ENCODE peak calls at places on chromosomes 6 and 20, in nine cellular contexts. D is PC-3; Y is lower lobe of right lung; Z is nephron progenitor cell; U is astrocyte of the spinal cord; B is epithelial cell of esophagus; M is fibroblast of lung; H is GM12865; L is activated CD8-positive, alpha-beta T cell treated with anti-CD3 and anti-CD28 coated beads for 36 hours. Q is an unnamed sample.

GRCh38 chr20:18431206-18431605 is 35.6 kb downstream of the DZANK1 start:
- DNase-seq in L (no peak), H (no peak), B (no peak), Y (no peak), Z (no peak), D (no peak), M (no peak), U (no peak), Q (no peak)

GRCh38 chr6:155418017-155418749 is 37.5 kb downstream of the NOX3 start:
- DNase-seq in M (peak), D (no peak), B (peak), H (peak), Z (no peak), L (peak), Y (no peak), U (peak), Q (no peak)

GRCh38 chr6:125511809-125512341 is 210.1 kb upstream of the HDDC2 start:
- DNase-seq in L (no peak), Z (no peak), D (peak), H (no peak), Y (no peak), M (peak), U (peak), B (peak), Q (no peak)

GRCh38 chr20:37816003-37816402 is 86.9 kb upstream of the VSTM2L start:
- DNase-seq in M (no peak), D (no peak), H (no peak), B (no peak), L (no peak), U (no peak), Z (no peak), Y (no peak), Q (no peak)

GRCh38 chr6:152146385-152146784 is 338.9 kb downstream of the ESR1 start:
- DNase-seq in M (peak), Z (no peak), U (peak), B (no peak), L (no peak), Y (no peak), H (no peak), D (no peak), Q (no peak)

GRCh38 chr6:127684501-127684900 is 107.5 kb downstream of the C6orf58 start:
- DNase-seq in L (no peak), B (no peak), Y (no peak), M (no peak), H (no peak), D (no peak), U (no peak), Z (no peak), Q (no peak)

GRCh38 chr6:23441813-23442212 is 684.2 kb upstream of the NRSN1 start:
- DNase-seq in L (no peak), U (no peak), D (no peak), M (no peak), Y (no peak), Z (no peak), H (no peak), B (no peak), Q (no peak)

GRCh38 chr20:48933017-48933766 is 11.7 kb downstream of the ARFGEF2 start:
- DNase-seq in U (no peak), Y (peak), D (no peak), B (no peak), L (no peak), H (no peak), Z (no peak), M (no peak), Q (no peak)

GRCh38 chr6:168999392-168999791 is 254.3 kb downstream of the THBS2 start:
- DNase-seq in Y (no peak), Z (no peak), L (no peak), U (no peak), D (peak), B (no peak), M (no peak), H (no peak), Q (no peak)

GRCh38 chr6:11368760-11369159 is 136.3 kb upstream of the NEDD9 start:
- DNase-seq in H (peak), Y (no peak), B (peak), D (peak), U (peak), L (peak), M (no peak), Z (no peak), Q (no peak)

GRCh38 chr6:169188051-169188863 is 65.4 kb downstream of the THBS2 start:
- DNase-seq in M (peak), L (peak), Y (no peak), B (peak), H (peak), Z (no peak), D (peak), U (peak), Q (peak)

GRCh38 chr6:19723533-19723932 is 113.6 kb upstream of the ID4 start:
- DNase-seq in D (peak), U (peak), H (no peak), L (no peak), M (peak), Y (no peak), B (peak), Z (no peak), Q (no peak)

GRCh38 chr6:99745651-99746050 is 139.0 kb downstream of the PRDM13 start:
- DNase-seq in Y (no peak), Z (no peak), L (no peak), H (no peak), M (no peak), B (no peak), D (peak), U (peak), Q (no peak)

GRCh38 chr6:83365931-83366330 is 64.9 kb downstream of the ME1 start:
- DNase-seq in H (no peak), D (no peak), L (no peak), B (no peak), U (peak), Z (no peak), M (peak), Y (no peak), Q (no peak)

GRCh38 chr6:131949909-131950766 is 1.0 kb downstream of the CCN2 start:
- DNase-seq in L (peak), H (no peak), U (peak), Z (peak), D (peak), Y (peak), B (peak), M (peak), Q (peak)

GRCh38 chr6:133368664-133369063 is 127.5 kb downstream of the EYA4 start:
- DNase-seq in Z (no peak), U (no peak), D (peak), H (no peak), L (no peak), M (peak), B (peak), Y (no peak), Q (no peak)
- TF ChIP-seq CTCF in Z (no peak), U (no peak), D (peak), H (no peak), L (no peak), M (peak), B (peak), Y (no peak), Q (no peak)

GRCh38 chr20:53804920-53805894 is 211.6 kb upstream of the ZNF217 start:
- DNase-seq in B (peak), D (peak), H (no peak), M (no peak), Z (no peak), Y (no peak), U (no peak), L (no peak), Q (no peak)

GRCh38 chr20:53803492-53804155 is 210.0 kb upstream of the ZNF217 start:
- DNase-seq in U (no peak), B (no peak), Z (no peak), L (no peak), M (no peak), H (no peak), D (no peak), Y (no peak), Q (no peak)

GRCh38 chr20:53808733-53809132 is 215.1 kb upstream of the ZNF217 start:
- DNase-seq in D (no peak), Y (no peak), H (no peak), U (no peak), B (no peak), L (no peak), M (no peak), Z (no peak), Q (no peak)

GRCh38 chr20:53806683-53807401 is 213.2 kb upstream of the ZNF217 start:
- DNase-seq in H (no peak), Y (no peak), Z (no peak), B (no peak), M (no peak), L (no peak), D (no peak), U (no peak), Q (no peak)

DNA sequence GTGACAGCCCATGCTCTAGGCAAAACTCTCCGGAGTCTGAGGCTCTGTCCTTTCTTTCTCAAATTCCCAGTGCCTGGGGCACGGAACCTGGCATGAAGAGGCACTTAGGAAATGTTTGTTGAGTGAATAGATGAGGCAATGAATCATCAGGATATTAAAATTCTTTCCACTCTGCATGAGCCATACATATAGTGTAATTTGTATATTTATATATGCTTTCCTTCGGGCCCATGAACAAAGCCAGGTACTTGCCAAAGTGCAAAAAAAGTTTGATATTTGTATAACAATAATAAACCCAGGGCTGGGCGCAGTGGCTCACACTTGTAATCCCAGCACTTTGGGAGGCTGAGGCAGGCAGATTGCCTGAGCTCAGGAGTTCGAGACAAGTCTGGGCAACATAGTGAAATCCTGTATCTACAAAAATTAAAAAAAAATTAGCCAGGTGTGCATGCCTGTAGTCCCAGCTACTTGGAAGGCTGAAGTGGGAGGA is 212.3 kb upstream of the ZNF217 start:
- DNase-seq in Y (no peak), M (peak), D (peak), Z (no peak), L (no peak), H (no peak), B (peak), U (peak), Q (peak)
- TF ChIP-seq CTCF in Y (no peak), M (no peak), D (no peak), Z (no peak), L (no peak), H (no peak), B (no peak), U (no peak), Q (no peak)

GRCh38 chr20:52219441-52219840 is 27.9 kb upstream of the ZFP64 start:
- DNase-seq in U (no peak), M (no peak), L (peak), D (peak), Y (no peak), H (peak), B (peak), Z (no peak), Q (no peak)
- TF ChIP-seq CTCF in U (no peak), M (no peak), L (no peak), D (peak), Y (no peak), H (no peak), B (peak), Z (no peak), Q (peak)

GRCh38 chr20:16574656-16575355 is 1.6 kb upstream of the KIF16B start:
- DNase-seq in M (peak), D (peak), L (peak), U (peak), Z (peak), B (peak), H (peak), Y (peak), Q (peak)

GRCh38 chr20:16576219-16576618 is 3.0 kb upstream of the KIF16B start:
- DNase-seq in Y (peak), B (no peak), M (no peak), Z (no peak), D (no peak), L (no peak), U (no peak), H (no peak), Q (no peak)

GRCh38 chr20:16571333-16571732 is 1.9 kb downstream of the KIF16B start:
- DNase-seq in Z (no peak), Y (no peak), B (peak), H (no peak), M (no peak), U (no peak), D (no peak), L (no peak), Q (no peak)

GRCh38 chr20:16575390-16576140 is 2.3 kb upstream of the KIF16B start:
- DNase-seq in B (no peak), Z (no peak), M (no peak), U (no peak), Y (peak), H (peak), L (no peak), D (no peak), Q (no peak)

GRCh38 chr20:16573011-16573965 is at the start of gene KIF16B:
- DNase-seq in H (peak), U (peak), Z (peak), Y (peak), D (peak), B (peak), L (peak), M (peak), Q (peak)
- TF ChIP-seq CTCF in H (no peak), U (no peak), Z (no peak), Y (no peak), D (no peak), B (no peak), L (no peak), M (peak), Q (no peak)

DNA sequence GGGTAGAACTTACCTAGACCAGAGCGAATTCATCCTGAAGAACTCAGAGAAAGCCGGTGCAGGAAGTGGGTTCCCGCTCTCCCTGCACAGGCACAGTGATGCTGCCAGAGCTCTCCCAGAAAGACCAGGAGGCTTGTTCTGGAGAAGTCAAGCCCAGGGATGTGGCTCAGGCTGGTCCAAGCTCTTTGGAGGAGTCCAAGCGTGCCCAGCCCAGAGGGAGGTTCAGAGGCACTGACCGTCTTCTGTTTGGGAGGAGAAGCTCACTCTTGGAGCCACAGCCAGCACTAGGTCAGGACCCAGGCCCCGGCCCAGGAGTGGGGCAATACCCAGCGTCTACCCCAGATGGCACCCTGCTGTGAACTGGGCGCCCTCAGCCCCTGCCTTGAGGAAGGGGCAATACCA is 1.5 kb upstream of the PMEPA1 start:
- DNase-seq in B (peak), H (no peak), Y (no peak), L (no peak), Z (no peak), M (no peak), D (peak), U (no peak), Q (no peak)
- TF ChIP-seq CTCF in B (no peak), H (no peak), Y (no peak), L (no peak), Z (no peak), M (no peak), D (peak), U (no peak), Q (no peak)

GRCh38 chr20:3173582-3174441 is 463 bp upstream of the LZTS3 start:
- DNase-seq in L (peak), D (peak), M (peak), Y (peak), H (peak), B (peak), U (peak), Z (peak), Q (peak)
- TF ChIP-seq CTCF in L (peak), D (no peak), M (no peak), Y (no peak), H (no peak), B (no peak), U (peak), Z (peak), Q (peak)

DNA sequence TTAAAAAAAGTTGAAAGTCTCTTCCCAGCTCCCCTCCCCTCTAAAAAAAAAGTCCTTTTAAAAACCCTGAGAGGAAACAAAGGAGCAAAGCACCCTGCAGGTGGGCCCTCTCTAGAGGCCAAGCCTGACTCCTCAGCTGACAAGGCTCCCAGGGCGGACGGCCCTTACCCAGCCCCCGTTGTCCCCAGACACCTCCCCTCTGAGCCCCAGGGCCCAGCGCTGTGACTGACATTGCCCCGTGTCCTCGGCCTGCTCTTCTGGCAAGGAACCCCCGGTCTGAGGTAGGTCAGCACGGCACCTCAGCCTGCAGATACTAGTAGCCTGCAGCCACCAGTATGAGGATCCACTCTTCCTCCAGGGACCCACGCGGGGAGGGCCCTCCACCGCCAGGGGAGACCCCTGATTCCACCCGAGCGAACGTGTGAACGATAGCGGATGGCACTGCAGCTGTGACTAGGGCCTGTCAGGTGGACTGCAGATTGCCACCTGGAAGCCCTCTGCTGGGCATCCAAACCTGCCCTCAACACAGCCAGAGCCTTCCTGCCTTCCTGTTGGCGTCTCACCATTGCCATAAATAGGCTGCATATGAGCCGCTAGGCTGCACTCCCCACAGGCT is 34.2 kb downstream of the FOXC1 start:
- DNase-seq in M (no peak), D (no peak), Y (no peak), Z (no peak), B (no peak), U (no peak), L (no peak), H (no peak), Q (no peak)
- TF ChIP-seq CTCF in M (no peak), D (no peak), Y (no peak), Z (no peak), B (no peak), U (no peak), L (no peak), H (no peak), Q (no peak)

DNA sequence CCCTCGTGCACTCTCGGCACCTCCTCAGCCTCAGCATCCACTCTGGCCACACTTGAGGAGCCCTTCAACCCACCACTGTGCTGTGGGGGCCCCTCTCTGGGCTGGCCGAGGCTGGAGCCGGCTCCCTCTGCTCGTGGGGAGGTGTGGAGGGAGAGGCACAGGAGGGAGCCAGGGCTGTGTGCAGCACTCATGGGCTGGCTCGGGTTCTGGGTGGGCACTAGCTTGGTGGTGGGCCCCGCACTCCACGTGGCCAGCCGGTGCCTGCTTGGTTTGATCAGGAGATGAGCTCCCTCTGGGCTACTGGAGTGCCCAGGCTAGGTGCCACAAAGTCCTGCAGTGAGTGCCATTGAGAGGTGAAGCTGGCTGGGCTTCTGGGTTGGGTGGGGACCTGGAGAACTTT is 949.4 kb upstream of the GJE1 start:
- DNase-seq in Z (no peak), Y (no peak), D (no peak), M (no peak), H (no peak), L (no peak), U (no peak), B (no peak), Q (no peak)
- TF ChIP-seq CTCF in Z (no peak), Y (no peak), D (no peak), M (no peak), H (no peak), L (no peak), U (no peak), B (no peak), Q (no peak)